ENCODE peak calls at places on chromosome X, in four cellular contexts. J, K, Z and W are unnamed samples.

GRCh38 chrX:23907106-23907495 is 637 bp downstream of the APOO start:
- DNase-seq in J (no peak), K (peak), Z (no peak), W (no peak)

GRCh38 chrX:116204947-116205346 is 34.4 kb downstream of the AGTR2 start:
- DNase-seq in Z (no peak), J (no peak), K (peak), W (no peak)

GRCh38 chrX:78123190-78123589 is 16.3 kb downstream of the TAF9B start:
- DNase-seq in K (no peak), Z (no peak), J (no peak), W (peak)

GRCh38 chrX:120228187-120228908 is 22.3 kb upstream of the ZBTB33 start:
- DNase-seq in J (no peak), Z (no peak), K (no peak), W (no peak)

GRCh38 chrX:56233682-56234081 is 1.5 kb downstream of the KLF8 start:
- DNase-seq in K (peak), J (peak), Z (peak), W (no peak)

GRCh38 chrX:154512879-154513553 is 3.0 kb downstream of the FAM3A start:
- DNase-seq in K (no peak), J (no peak), Z (no peak), W (no peak)

GRCh38 chrX:136210806-136211205 is 40.4 kb downstream of the MAP7D3 start:
- DNase-seq in Z (no peak), K (no peak), J (no peak), W (no peak)

GRCh38 chrX:119398974-119399771 is at the start of gene SLC25A43:
- DNase-seq in K (peak), J (peak), Z (no peak), W (no peak)

GRCh38 chrX:80511969-80512760 is 91.9 kb downstream of the TENT5D start:
- DNase-seq in K (peak), J (no peak), Z (no peak), W (no peak)

GRCh38 chrX:75074475-75074874 is 81.6 kb downstream of the ABCB7 start:
- DNase-seq in J (no peak), K (no peak), Z (no peak), W (no peak)

GRCh38 chrX:34859191-34859590 is 83.4 kb upstream of the FAM47B start:
- DNase-seq in J (no peak), Z (no peak), K (no peak), W (no peak)

GRCh38 chrX:107676559-107677378 is 48.5 kb downstream of the PRPS1 start:
- DNase-seq in Z (no peak), K (peak), J (no peak), W (peak)

GRCh38 chrX:50003927-50004326 is 81.5 kb downstream of the CLCN5 start:
- DNase-seq in K (no peak), Z (no peak), J (no peak), W (peak)

GRCh38 chrX:22159071-22159470 is 113.6 kb upstream of the CBLL2 start:
- DNase-seq in Z (no peak), K (no peak), J (no peak), W (peak)

GRCh38 chrX:36898301-36898700 is 109.9 kb upstream of the FAM47C start:
- DNase-seq in J (no peak), Z (no peak), K (peak), W (peak)

GRCh38 chrX:68571292-68572256 is 72.7 kb downstream of the YIPF6 start:
- DNase-seq in Z (no peak), K (peak), J (no peak), W (peak)

GRCh38 chrX:87788976-87789375 is 271.4 kb downstream of the KLHL4 start:
- DNase-seq in K (no peak), Z (no peak), J (no peak), W (no peak)

GRCh38 chrX:77918568-77918967 is 8.1 kb downstream of the ATP7A start:
- DNase-seq in Z (no peak), J (no peak), K (no peak), W (peak)

GRCh38 chrX:52424658-52425057 is 55.8 kb downstream of the XAGE2 start:
- DNase-seq in K (no peak), Z (no peak), J (no peak), W (peak)

GRCh38 chrX:148577711-148578110 is 77.3 kb downstream of the AFF2 start:
- DNase-seq in J (no peak), Z (no peak), K (no peak), W (no peak)

GRCh38 chrX:110420771-110421498 is 62.3 kb downstream of the RTL9 start:
- DNase-seq in K (no peak), Z (no peak), J (no peak), W (peak)

GRCh38 chrX:262391-262909 is 18.7 kb upstream of the PLCXD1 start:
- DNase-seq in K (no peak), J (no peak), Z (no peak), W (no peak)

GRCh38 chrX:114365045-114365834 is 218.6 kb upstream of the HTR2C start:
- DNase-seq in J (no peak), K (peak), Z (no peak), W (no peak)

GRCh38 chrX:87846956-87847355 is 329.4 kb downstream of the KLHL4 start:
- DNase-seq in J (no peak), K (no peak), Z (no peak), W (no peak)

DNA sequence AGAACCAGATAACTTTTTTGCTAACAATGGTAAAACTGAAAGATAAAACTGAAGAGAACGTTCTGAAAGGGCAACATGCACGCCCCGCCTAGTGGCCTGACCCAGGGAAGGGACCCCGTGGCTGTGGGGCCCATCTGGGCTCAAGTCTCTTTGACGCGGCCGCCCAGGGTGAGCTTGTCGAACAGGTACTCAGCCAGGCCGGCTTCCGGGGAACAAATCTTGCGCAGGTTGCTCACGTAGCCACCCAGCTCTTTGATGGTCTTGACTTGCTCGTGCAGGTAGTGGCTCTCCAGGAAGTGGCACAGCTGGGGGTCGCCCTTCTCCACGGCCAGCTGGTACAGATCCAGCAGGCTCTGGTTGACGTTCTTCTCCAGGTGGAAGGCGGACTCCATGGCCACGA is 579 bp downstream of the FTHL17 start:
- DNase-seq in K (no peak), J (no peak), Z (no peak), W (no peak)
- H3K56ac ChIP-seq in K (no peak), J (no peak), Z (no peak), W (no peak)

DNA sequence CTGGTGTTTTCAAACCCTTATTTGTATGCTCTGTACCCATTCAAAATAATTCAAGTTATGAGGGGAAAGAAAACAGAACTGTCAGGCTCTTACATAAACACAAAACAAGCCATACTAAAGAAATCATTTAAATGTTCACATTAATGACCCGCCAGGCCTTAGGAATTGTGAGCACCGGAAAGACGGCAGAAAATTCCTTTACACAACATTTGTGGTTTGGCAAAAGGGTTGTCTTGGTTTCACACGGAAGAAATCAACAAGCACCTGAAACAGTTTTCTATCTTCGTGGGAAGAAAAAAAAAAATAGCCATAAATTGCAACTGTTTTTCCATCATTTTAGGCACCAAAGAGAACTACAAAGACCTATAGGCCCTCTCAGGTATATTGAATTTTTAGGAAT is 188.5 kb upstream of the FTHL17 start:
- DNase-seq in K (no peak), J (no peak), Z (no peak), W (no peak)
- H3K56ac ChIP-seq in K (no peak), J (no peak), Z (no peak), W (no peak)

GRCh38 chrX:17456526-17456925 is 81.5 kb downstream of the NHS start:
- DNase-seq in K (no peak), Z (no peak), J (no peak), W (no peak)

GRCh38 chrX:17453791-17454190 is 78.8 kb downstream of the NHS start:
- DNase-seq in J (no peak), K (no peak), Z (no peak), W (no peak)

GRCh38 chrX:17464196-17464595 is 89.2 kb downstream of the NHS start:
- DNase-seq in K (peak), Z (no peak), J (no peak), W (peak)

GRCh38 chrX:17459596-17459995 is 84.6 kb downstream of the NHS start:
- DNase-seq in Z (no peak), J (no peak), K (no peak), W (peak)

DNA sequence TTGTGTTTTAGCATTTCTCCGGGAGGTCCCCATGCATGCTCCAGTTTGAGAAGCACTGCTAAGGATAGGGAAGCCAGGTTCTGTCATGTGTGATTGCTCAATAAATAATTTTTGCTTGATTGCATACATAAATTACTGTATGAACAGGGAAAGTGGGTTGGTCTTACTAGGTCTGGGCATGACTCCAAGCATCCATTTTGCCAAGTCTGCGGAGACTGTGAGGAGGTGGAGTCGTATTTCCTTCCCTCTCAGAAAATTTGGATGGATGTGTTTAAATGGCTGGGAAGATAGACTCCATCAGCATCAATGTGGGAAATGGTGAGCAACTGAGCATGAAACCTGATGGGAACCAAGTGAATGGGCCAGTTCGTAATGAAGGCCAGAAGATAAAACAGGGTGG is 84.0 kb downstream of the NHS start:
- DNase-seq in J (no peak), Z (no peak), K (no peak), W (peak)
- H3K56ac ChIP-seq in J (no peak), Z (no peak), K (no peak), W (no peak)

GRCh38 chrX:40647307-40648197 is at the start of gene CXorf38:
- DNase-seq in Z (peak), K (peak), J (peak), W (peak)

GRCh38 chrX:40644175-40644574 is 3.2 kb downstream of the CXorf38 start:
- DNase-seq in K (no peak), Z (no peak), J (no peak), W (peak)

GRCh38 chrX:40646489-40647306 is 663 bp downstream of the CXorf38 start:
- DNase-seq in K (peak), Z (no peak), J (no peak), W (peak)

DNA sequence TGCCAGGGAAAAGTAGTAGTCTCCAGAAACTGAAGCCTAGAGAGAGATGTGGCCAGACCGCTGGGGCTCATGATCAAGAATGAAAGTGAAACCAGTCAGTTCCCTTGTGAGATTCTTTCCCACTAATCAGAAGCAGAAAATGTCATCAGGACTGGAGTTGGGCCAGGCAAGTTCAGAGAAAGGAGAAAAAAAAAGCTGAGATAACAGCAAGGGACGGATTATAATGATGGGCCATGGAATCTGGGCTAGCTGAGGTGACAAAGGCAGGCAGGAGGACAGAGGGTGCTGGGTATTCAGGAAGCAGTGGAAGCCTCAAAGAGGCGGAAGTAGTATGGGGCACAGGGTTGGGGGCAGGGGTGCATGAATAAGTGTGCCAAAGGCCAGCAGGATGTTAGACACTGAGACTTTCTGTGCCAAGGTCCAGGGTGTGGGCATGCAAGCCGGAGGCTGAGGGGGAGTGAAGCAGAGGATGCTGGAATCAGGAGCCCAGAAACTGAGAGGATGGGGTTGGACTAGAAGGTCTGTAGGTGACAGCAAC is 2.5 kb downstream of the CXorf38 start:
- DNase-seq in J (no peak), Z (no peak), K (peak), W (peak)
- H3K56ac ChIP-seq in J (no peak), Z (no peak), K (no peak), W (peak)

DNA sequence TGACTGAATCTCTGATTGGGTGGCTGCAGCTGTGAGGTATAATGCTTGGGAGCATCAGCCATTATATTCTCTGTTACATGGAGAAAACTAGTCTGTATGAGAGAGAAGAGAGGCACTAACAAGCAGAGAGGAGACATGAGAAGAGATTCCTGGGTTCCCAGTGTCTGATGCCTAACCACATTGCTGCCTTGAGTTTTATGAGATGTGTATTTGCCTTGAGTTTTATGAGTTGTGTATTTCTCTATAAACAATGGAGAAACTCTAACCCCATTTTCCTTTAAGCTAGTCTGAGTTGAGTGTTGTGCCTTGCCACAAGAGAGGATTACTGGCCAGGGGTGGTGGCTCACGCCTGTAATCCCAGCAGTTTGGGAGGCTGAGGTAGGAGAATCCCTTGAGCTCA is 208.1 kb downstream of the BCOR start:
- DNase-seq in Z (no peak), K (no peak), J (no peak), W (no peak)
- H3K56ac ChIP-seq in Z (no peak), K (no peak), J (no peak), W (no peak)

GRCh38 chrX:44731160-44731559 is 112.7 kb upstream of the DUSP21 start:
- DNase-seq in Z (no peak), J (no peak), K (no peak), W (peak)

GRCh38 chrX:44733931-44734330 is 109.9 kb upstream of the DUSP21 start:
- DNase-seq in J (no peak), K (no peak), Z (no peak), W (peak)

GRCh38 chrX:44735498-44735897 is 108.3 kb upstream of the DUSP21 start:
- DNase-seq in K (no peak), Z (no peak), J (no peak), W (no peak)
- H3K56ac ChIP-seq in K (no peak), Z (no peak), J (no peak), W (no peak)

GRCh38 chrX:31331928-31332327 is 260.1 kb upstream of the FTHL17 start:
- DNase-seq in J (no peak), Z (no peak), K (no peak), W (no peak)

GRCh38 chrX:31331045-31331444 is 259.2 kb upstream of the FTHL17 start:
- DNase-seq in J (no peak), K (no peak), Z (no peak), W (no peak)

GRCh38 chrX:31334997-31335396 is 263.2 kb upstream of the FTHL17 start:
- DNase-seq in Z (no peak), K (no peak), J (no peak), W (no peak)

GRCh38 chrX:31336419-31336818 is 264.6 kb upstream of the FTHL17 start:
- DNase-seq in K (no peak), Z (no peak), J (no peak), W (no peak)

GRCh38 chrX:31333181-31333831 is 261.5 kb upstream of the FTHL17 start:
- DNase-seq in J (no peak), Z (no peak), K (peak), W (peak)
- H3K56ac ChIP-seq in J (no peak), Z (no peak), K (no peak), W (peak)